ENCODE peak calls at places on chromosomes 5 and 9, in four cellular contexts. N is omental fat pad, D is GM23338, G is neural crest cell. V is an unnamed sample.

GRCh38 chr9:15416880-15417279 is 5.8 kb upstream of the SNAPC3 start:
- DNase-seq in N (no peak), D (peak; percentile 76), G (no peak), V (peak; percentile 61)

GRCh38 chr5:14440598-14441401 is 140.8 kb upstream of the OTULINL start:
- DNase-seq in N (no peak), D (no peak), G (peak; percentile 27), V (no peak)

GRCh38 chr5:113330533-113331200 is 104.1 kb downstream of the TSSK1B start:
- DNase-seq in N (no peak), D (no peak), G (no peak), V (peak; percentile 93)

GRCh38 chr5:111752426-111752965 is 4.5 kb downstream of the NREP start:
- DNase-seq in N (no peak), D (no peak), G (no peak), V (no peak)

GRCh38 chr5:151570512-151571269 is 20.4 kb downstream of the FAT2 start:
- DNase-seq in N (no peak), D (peak; percentile 83), G (no peak), V (peak; percentile 55)

GRCh38 chr5:84381501-84382362 is 2.9 kb downstream of the EDIL3 start:
- DNase-seq in N (no peak), D (no peak), G (no peak), V (no peak)

GRCh38 chr9:97557606-97558095 is 56.2 kb downstream of the TMOD1 start:
- DNase-seq in N (no peak), D (no peak), G (no peak), V (peak; percentile 69)

GRCh38 chr5:74624501-74624900 is 16.0 kb downstream of the ENC1 start:
- DNase-seq in N (no peak), D (no peak), G (no peak), V (peak; percentile 93)

GRCh38 chr5:5332287-5332686 is 90.2 kb upstream of the ICE1 start:
- DNase-seq in N (no peak), D (no peak), G (no peak), V (no peak)

GRCh38 chr9:131258698-131259431 is 17.4 kb downstream of the FAM78A start:
- DNase-seq in N (no peak), D (peak; percentile 0), G (no peak), V (no peak)

GRCh38 chr9:131580358-131580757 is 35.0 kb downstream of the PRRT1B start:
- DNase-seq in N (no peak), D (no peak), G (no peak), V (no peak)

GRCh38 chr5:138336952-138337684 is 948 bp upstream of the FAM53C start:
- DNase-seq in N (peak; percentile 90), D (peak; percentile 90), G (no peak), V (peak; percentile 88)

GRCh38 chr9:96618209-96619108 is 1.2 kb downstream of the CDC14B start:
- DNase-seq in N (no peak), D (peak; percentile 34), G (no peak), V (peak; percentile 30)

GRCh38 chr9:9612270-9612669 is 1000.5 kb downstream of the PTPRD start:
- DNase-seq in N (no peak), D (no peak), G (no peak), V (no peak)

GRCh38 chr5:157548513-157549282 is 26.9 kb downstream of the ADAM19 start:
- DNase-seq in N (no peak), D (no peak), G (no peak), V (peak; percentile 95)

GRCh38 chr5:172556262-172556661 is 84.8 kb upstream of the NEURL1B start:
- DNase-seq in N (no peak), D (no peak), G (no peak), V (peak; percentile 39)

GRCh38 chr9:110440161-110440560 is 102.5 kb upstream of the TXNDC8 start:
- DNase-seq in N (no peak), D (no peak), G (no peak), V (peak; percentile 67)

GRCh38 chr5:58759745-58760144 is 176.9 kb downstream of the RAB3C start:
- DNase-seq in N (no peak), D (no peak), G (no peak), V (no peak)

GRCh38 chr5:20972419-20972925 is 984.5 kb upstream of the CDH18 start:
- DNase-seq in N (no peak), D (peak; percentile 68), G (no peak), V (peak; percentile 68)
- TF ChIP-seq CTCF in N (no peak), D (peak; percentile 63), G (peak; percentile 51), V (peak; percentile 45)

GRCh38 chr5:57650360-57651069 is 167.9 kb upstream of the ACTBL2 start:
- DNase-seq in N (no peak), D (peak; percentile 86), G (no peak), V (peak; percentile 77)
- TF ChIP-seq CTCF in N (no peak), D (peak; percentile 75), G (peak; percentile 74), V (peak; percentile 75)

GRCh38 chr5:178113141-178113787 is at the start of gene N4BP3:
- DNase-seq in N (no peak), D (peak; percentile 91), G (peak; percentile 56), V (peak; percentile 57)
- TF ChIP-seq CTCF in N (no peak), D (peak; percentile 17), G (no peak), V (no peak)

GRCh38 chr5:79829260-79829659 is 139.6 kb downstream of the CMYA5 start:
- DNase-seq in N (no peak), D (peak; percentile 83), G (peak; percentile 26), V (peak; percentile 4)
- TF ChIP-seq CTCF in N (no peak), D (peak; percentile 63), G (peak; percentile 53), V (no peak)

GRCh38 chr9:74952281-74953151 is at the start of gene C9orf40:
- DNase-seq in N (peak; percentile 74), D (peak; percentile 91), G (peak; percentile 89), V (peak; percentile 82)
- TF ChIP-seq CTCF in N (no peak), D (peak; percentile 56), G (peak; percentile 84), V (peak; percentile 69)

GRCh38 chr5:35598707-35599370 is 18.8 kb upstream of the SPEF2 start:
- DNase-seq in N (no peak), D (peak; percentile 77), G (no peak), V (peak; percentile 24)
- TF ChIP-seq CTCF in N (no peak), D (peak; percentile 67), G (no peak), V (peak; percentile 15)

GRCh38 chr9:114382951-114383865 is 4.6 kb downstream of the AKNA start:
- DNase-seq in N (no peak), D (peak; percentile 83), G (no peak), V (no peak)
- TF ChIP-seq CTCF in N (no peak), D (no peak), G (no peak), V (no peak)

GRCh38 chr5:125826214-125826613 is 597.0 kb upstream of the GRAMD2B start:
- DNase-seq in N (no peak), D (peak; percentile 3), G (no peak), V (no peak)

GRCh38 chr5:125829349-125829748 is 593.9 kb upstream of the GRAMD2B start:
- DNase-seq in N (no peak), D (no peak), G (no peak), V (no peak)

GRCh38 chr5:125823572-125823971 is 599.6 kb upstream of the GRAMD2B start:
- DNase-seq in N (no peak), D (no peak), G (no peak), V (peak; percentile 34)
- TF ChIP-seq CTCF in N (no peak), D (no peak), G (no peak), V (no peak)

GRCh38 chr5:62208218-62208852 is 97.7 kb upstream of the KIF2A start:
- DNase-seq in N (no peak), D (no peak), G (no peak), V (no peak)

GRCh38 chr5:62211405-62211804 is 94.6 kb upstream of the KIF2A start:
- DNase-seq in N (no peak), D (no peak), G (no peak), V (no peak)

DNA sequence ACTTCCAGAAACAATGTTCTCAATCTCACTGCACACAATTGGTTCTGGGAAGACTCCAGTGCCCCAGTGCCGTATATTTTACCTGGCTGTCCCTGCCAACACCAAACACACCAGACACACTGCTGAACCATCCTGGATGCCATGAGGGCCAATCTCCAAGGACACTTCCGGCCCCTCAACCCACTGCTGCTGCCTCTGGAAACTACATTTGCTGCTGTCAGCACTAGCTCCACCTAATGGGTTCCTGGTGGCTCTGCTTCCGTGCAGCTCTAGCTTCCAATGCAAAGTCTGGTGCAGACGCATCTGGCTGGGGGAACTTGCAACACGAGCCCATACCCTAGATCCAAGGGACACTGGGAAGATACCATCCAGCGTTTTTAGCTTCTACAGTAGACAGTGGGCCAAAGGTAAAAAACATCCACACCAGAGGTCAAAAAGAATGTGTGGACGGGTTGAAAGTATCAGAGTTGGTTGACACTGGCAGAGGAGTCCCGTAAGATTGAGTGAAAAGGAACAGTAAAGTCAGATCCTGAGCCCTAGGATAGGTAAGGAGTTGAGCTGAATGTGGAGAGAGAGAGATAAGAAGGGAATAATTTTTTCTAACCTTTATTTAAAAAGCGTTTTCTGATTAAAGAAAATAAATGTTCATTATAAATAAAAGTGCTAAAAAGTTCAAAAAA is 99.7 kb upstream of the KIF2A start:
- DNase-seq in N (no peak), D (peak; percentile 78), G (no peak), V (peak; percentile 8)
- TF ChIP-seq CTCF in N (no peak), D (peak; percentile 47), G (no peak), V (no peak)

DNA sequence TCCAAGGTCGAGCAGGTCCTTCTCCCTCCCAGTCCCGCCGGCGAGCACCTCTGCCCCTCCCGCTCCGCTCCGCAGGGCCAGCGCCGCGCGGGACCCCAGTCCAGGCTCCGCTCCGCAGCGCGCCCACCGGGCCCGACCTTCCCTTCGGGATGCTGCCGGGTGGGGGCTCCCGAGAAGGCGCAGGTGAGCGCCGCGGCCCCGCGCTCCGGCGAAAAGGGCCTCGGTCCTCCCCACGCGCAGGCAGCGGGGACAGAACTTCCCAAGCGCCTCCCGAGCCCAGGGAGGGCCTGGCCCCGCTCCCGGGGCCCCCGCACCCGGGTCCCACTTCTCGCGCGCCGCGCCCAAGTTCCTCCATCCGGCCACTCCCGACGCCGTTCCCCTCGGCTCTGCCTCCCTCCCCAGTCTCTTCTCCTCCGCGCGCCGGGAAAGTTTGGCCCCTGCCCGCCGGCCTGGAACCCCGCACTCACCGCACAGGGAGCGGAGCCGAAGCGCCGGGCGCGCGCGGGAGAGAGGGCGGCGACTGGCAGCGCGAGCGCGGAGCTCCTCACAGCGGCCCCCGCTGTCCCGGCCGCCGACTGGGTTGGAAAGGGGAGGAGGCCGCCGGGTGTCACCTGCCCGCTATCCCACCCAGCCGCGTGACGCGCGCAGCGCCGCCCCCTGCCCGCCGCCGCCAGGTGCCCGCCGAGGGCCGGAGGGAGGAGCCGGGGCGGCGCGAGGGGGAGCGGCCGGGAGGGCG is at the start of gene ELOVL7:
- DNase-seq in N (no peak), D (peak; percentile 94), G (peak; percentile 53), V (peak; percentile 76)
- TF ChIP-seq CTCF in N (no peak), D (no peak), G (peak; percentile 49), V (no peak)